ENCODE peak calls at places on chromosomes 16 and 17, in six cellular contexts. K is activated CD4-positive, alpha-beta T cell treated with anti-CD3 and anti-CD28 coated beads, Interleukin-2, amount 50 U/mL, for 24 hours; A is stimulated activated CD4-positive, alpha-beta T cell treated with anti-CD3 and anti-CD28 coated beads, TNF-alpha, amount 100 ng/mL, for 1 hour; T is activated naive CD4-positive, alpha-beta T cell; U is heart right ventricle; V is HEK293T. H is an unnamed sample.

GRCh38 chr16:72179592-72179991 is 7.6 kb upstream of the PMFBP1 start:
- DNase-seq in K (no peak), A (no peak), T (no peak), U (no peak), V (no peak), H (no peak)

GRCh38 chr16:51402785-51403184 is 251.7 kb upstream of the SALL1 start:
- DNase-seq in K (no peak), A (no peak), T (no peak), U (no peak), V (no peak), H (no peak)

GRCh38 chr17:4003131-4003500 is 38.9 kb upstream of the ATP2A3 start:
- DNase-seq in K (no peak), A (no peak), T (no peak), U (no peak), V (no peak), H (no peak)

GRCh38 chr16:17301184-17301583 is 169.6 kb downstream of the XYLT1 start:
- DNase-seq in K (no peak), A (no peak), T (no peak), U (no peak), V (no peak), H (no peak)

GRCh38 chr16:2675714-2676113 is 6.6 kb upstream of the KCTD5 start:
- DNase-seq in K (no peak), A (no peak), T (no peak), U (no peak), V (no peak), H (no peak)

GRCh38 chr17:77320046-77320445 is 179.3 kb downstream of the SEC14L1 start:
- DNase-seq in K (no peak), A (no peak), T (no peak), U (no peak), V (no peak), H (peak; percentile 24)

GRCh38 chr17:28427372-28427771 is 21.4 kb upstream of the SLC46A1 start:
- DNase-seq in K (no peak), A (no peak), T (no peak), U (no peak), V (no peak), H (no peak)

GRCh38 chr16:88913870-88914269 is 47.4 kb upstream of the PABPN1L start:
- DNase-seq in K (no peak), A (no peak), T (no peak), U (no peak), V (no peak), H (no peak)

GRCh38 chr16:84104231-84104630 is 12.5 kb downstream of the MBTPS1 start:
- DNase-seq in K (no peak), A (no peak), T (no peak), U (no peak), V (no peak), H (no peak)

GRCh38 chr17:34146440-34147043 is 108.5 kb upstream of the CCL2 start:
- DNase-seq in K (peak; percentile 4), A (peak; percentile 7), T (peak; percentile 6), U (peak; percentile 37), V (peak; percentile 27), H (peak; percentile 59)

GRCh38 chr17:50785942-50786570 is 18.7 kb upstream of the ANKRD40CL start:
- DNase-seq in K (no peak), A (no peak), T (no peak), U (peak; percentile 30), V (no peak), H (no peak)

GRCh38 chr16:24736758-24737157 is 7.3 kb downstream of the TNRC6A start:
- DNase-seq in K (no peak), A (no peak), T (no peak), U (no peak), V (no peak), H (no peak)

GRCh38 chr17:14197582-14197981 is 39.1 kb downstream of the CDRT15 start:
- DNase-seq in K (no peak), A (no peak), T (peak; percentile 25), U (no peak), V (no peak), H (no peak)

GRCh38 chr17:7355053-7355452 is at the start of gene TMEM95:
- DNase-seq in K (no peak), A (no peak), T (no peak), U (peak; percentile 65), V (no peak), H (no peak)

GRCh38 chr17:58153046-58153445 is 4.9 kb downstream of the OR4D1 start:
- DNase-seq in K (no peak), A (peak; percentile 22), T (peak; percentile 27), U (no peak), V (no peak), H (no peak)

H was measured in ACHN.